ENCODE peak calls at places on chromosome 9, in four cellular contexts. One of them, this sample, is unnamed.

GRCh38 chr9:128724744-128725211 is 851 bp upstream of the ZDHHC12 start:
- DNase-seq in HuH-7: peak; percentile 94
- DNase-seq in amniotic epithelial cell: peak; percentile 91
- DNase-seq in neural crest cell: no peak
- DNase-seq in this sample: peak; percentile 52

GRCh38 chr9:68560131-68560844 is 19.6 kb upstream of the TMEM252 start:
- DNase-seq in HuH-7: peak; percentile 40
- DNase-seq in amniotic epithelial cell: peak; percentile 76
- DNase-seq in neural crest cell: peak; percentile 20
- DNase-seq in this sample: peak; percentile 26

GRCh38 chr9:93181672-93182435 is 2.1 kb upstream of the WNK2 start:
- DNase-seq in HuH-7: no peak
- DNase-seq in amniotic epithelial cell: no peak
- DNase-seq in neural crest cell: no peak
- DNase-seq in this sample: no peak

GRCh38 chr9:13718086-13718485 is 438.6 kb upstream of the MPDZ start:
- DNase-seq in HuH-7: no peak
- DNase-seq in amniotic epithelial cell: no peak
- DNase-seq in neural crest cell: no peak
- DNase-seq in this sample: no peak

GRCh38 chr9:107733530-107733907 is 243.9 kb upstream of the KLF4 start:
- DNase-seq in HuH-7: no peak
- DNase-seq in amniotic epithelial cell: peak; percentile 48
- DNase-seq in neural crest cell: no peak
- DNase-seq in this sample: no peak

GRCh38 chr9:27352457-27353188 is 55.7 kb upstream of the EQTN start:
- DNase-seq in HuH-7: no peak
- DNase-seq in amniotic epithelial cell: no peak
- DNase-seq in neural crest cell: no peak
- DNase-seq in this sample: no peak

GRCh38 chr9:5402217-5402616 is 35.5 kb downstream of the PLGRKT start:
- DNase-seq in HuH-7: no peak
- DNase-seq in amniotic epithelial cell: no peak
- DNase-seq in neural crest cell: no peak
- DNase-seq in this sample: no peak

GRCh38 chr9:98091735-98092632 is 27.0 kb downstream of the TRIM14 start:
- DNase-seq in HuH-7: no peak
- DNase-seq in amniotic epithelial cell: peak; percentile 92
- DNase-seq in neural crest cell: no peak
- DNase-seq in this sample: no peak

GRCh38 chr9:93668261-93668871 is 92.0 kb downstream of the PHF2 start:
- DNase-seq in HuH-7: no peak
- DNase-seq in amniotic epithelial cell: no peak
- DNase-seq in neural crest cell: no peak
- DNase-seq in this sample: no peak

GRCh38 chr9:32705059-32705458 is 69.6 kb upstream of the TAF1L start:
- DNase-seq in HuH-7: no peak
- DNase-seq in amniotic epithelial cell: no peak
- DNase-seq in neural crest cell: no peak
- DNase-seq in this sample: no peak

GRCh38 chr9:95771556-95772280 is 103.8 kb upstream of the ERCC6L2 start:
- DNase-seq in HuH-7: peak; percentile 50
- DNase-seq in amniotic epithelial cell: peak; percentile 93
- DNase-seq in neural crest cell: peak; percentile 30
- DNase-seq in this sample: no peak

GRCh38 chr9:21993893-21994525 is at the start of gene CDKN2A:
- DNase-seq in HuH-7: peak; percentile 62
- DNase-seq in amniotic epithelial cell: peak; percentile 68
- DNase-seq in neural crest cell: no peak
- DNase-seq in this sample: peak; percentile 99

This sample was measured in NCI-H526.